ENCODE peak calls at places on chromosomes 12 and 14, in nine cellular contexts. M, X, E, V, S, Q, H, Z and O are unnamed samples.

GRCh38 chr12:94761559-94761958 is 111.2 kb upstream of the TMCC3 start:
- DNase-seq in M (no peak), X (no peak), E (no peak), V (no peak), S (peak), Q (peak), H (no peak), Z (no peak), O (peak)

GRCh38 chr14:55103005-55103640 is 25.9 kb upstream of the LGALS3 start:
- DNase-seq in M (peak), X (no peak), E (no peak), V (peak), S (peak), Q (peak), H (peak), Z (no peak), O (peak)

GRCh38 chr12:92955997-92956663 is 27.0 kb upstream of the EEA1 start:
- DNase-seq in M (no peak), X (no peak), E (no peak), V (no peak), S (peak), Q (peak), H (no peak), Z (no peak), O (no peak)

GRCh38 chr12:13536219-13536910 is 339.8 kb downstream of the EMP1 start:
- DNase-seq in M (no peak), X (peak), E (no peak), V (no peak), S (no peak), Q (no peak), H (no peak), Z (peak), O (no peak)

GRCh38 chr12:82858534-82858917 is 171.8 kb downstream of the TMTC2 start:
- DNase-seq in M (no peak), X (no peak), E (no peak), V (no peak), S (no peak), Q (no peak), H (no peak), Z (no peak), O (no peak)

GRCh38 chr14:65555358-65555757 is 142.8 kb downstream of the FUT8 start:
- DNase-seq in M (no peak), X (no peak), E (no peak), V (no peak), S (no peak), Q (no peak), H (no peak), Z (no peak), O (no peak)

GRCh38 chr12:117671734-117672133 is 297.1 kb downstream of the KSR2 start:
- DNase-seq in M (peak), X (peak), E (peak), V (no peak), S (peak), Q (peak), H (no peak), Z (peak), O (no peak)

GRCh38 chr12:12520278-12520677 is 42.4 kb downstream of the DUSP16 start:
- DNase-seq in M (no peak), X (no peak), E (no peak), V (no peak), S (no peak), Q (no peak), H (no peak), Z (no peak), O (peak)

GRCh38 chr14:74571441-74571841 is 40.6 kb downstream of the LTBP2 start:
- DNase-seq in M (no peak), X (no peak), E (no peak), V (no peak), S (peak), Q (peak), H (no peak), Z (no peak), O (no peak)

GRCh38 chr14:56474419-56475022 is 105.1 kb upstream of the TMEM260 start:
- DNase-seq in M (peak), X (peak), E (peak), V (no peak), S (peak), Q (peak), H (peak), Z (peak), O (peak)

GRCh38 chr12:29073631-29074239 is 75.3 kb upstream of the FAR2 start:
- DNase-seq in M (peak), X (peak), E (peak), V (no peak), S (peak), Q (peak), H (peak), Z (no peak), O (peak)

GRCh38 chr12:99706736-99707473 is 59.4 kb downstream of the GARIN6 start:
- DNase-seq in M (peak), X (no peak), E (no peak), V (no peak), S (no peak), Q (no peak), H (no peak), Z (no peak), O (no peak)

GRCh38 chr12:102740157-102741032 is 176.6 kb downstream of the PAH start:
- DNase-seq in M (peak), X (peak), E (peak), V (no peak), S (peak), Q (peak), H (no peak), Z (no peak), O (peak)

GRCh38 chr12:13197526-13198141 is 1.1 kb downstream of the EMP1 start:
- DNase-seq in M (no peak), X (peak), E (no peak), V (no peak), S (peak), Q (peak), H (no peak), Z (no peak), O (no peak)

GRCh38 chr14:69299286-69300035 is 39.5 kb downstream of the GALNT16 start:
- DNase-seq in M (no peak), X (no peak), E (peak), V (no peak), S (peak), Q (no peak), H (no peak), Z (no peak), O (no peak)

GRCh38 chr14:95354834-95355233 is 35.1 kb upstream of the CLMN start:
- DNase-seq in M (no peak), X (no peak), E (no peak), V (no peak), S (no peak), Q (no peak), H (no peak), Z (no peak), O (no peak)

GRCh38 chr12:122162976-122163375 is 11.0 kb downstream of the IL31 start:
- DNase-seq in M (no peak), X (no peak), E (no peak), V (no peak), S (no peak), Q (no peak), H (no peak), Z (no peak), O (no peak)

GRCh38 chr14:74567646-74568379 is 44.2 kb downstream of the LTBP2 start:
- DNase-seq in M (no peak), X (no peak), E (no peak), V (no peak), S (no peak), Q (no peak), H (no peak), Z (no peak), O (no peak)

GRCh38 chr12:118175823-118176447 is 40.0 kb downstream of the PEBP1 start:
- DNase-seq in M (no peak), X (peak), E (no peak), V (no peak), S (no peak), Q (no peak), H (no peak), Z (peak), O (peak)

GRCh38 chr12:26058818-26059217 is 66.0 kb downstream of the BHLHE41 start:
- DNase-seq in M (no peak), X (no peak), E (no peak), V (no peak), S (no peak), Q (no peak), H (no peak), Z (no peak), O (no peak)

GRCh38 chr14:70282666-70283065 is 76.8 kb downstream of the COX16 start:
- DNase-seq in M (no peak), X (no peak), E (no peak), V (no peak), S (no peak), Q (no peak), H (no peak), Z (no peak), O (no peak)

GRCh38 chr14:44589180-44589579 is 82.1 kb upstream of the FSCB start:
- DNase-seq in M (no peak), X (no peak), E (no peak), V (no peak), S (no peak), Q (no peak), H (no peak), Z (no peak), O (no peak)

GRCh38 chr12:9244894-9245293 is 36.7 kb upstream of the PZP start:
- DNase-seq in M (no peak), X (no peak), E (no peak), V (peak), S (peak), Q (no peak), H (peak), Z (peak), O (no peak)

GRCh38 chr12:27615331-27615891 is 80.8 kb upstream of the REP15 start:
- DNase-seq in M (no peak), X (no peak), E (no peak), V (no peak), S (peak), Q (peak), H (no peak), Z (no peak), O (no peak)

GRCh38 chr12:1481919-1482318 is 112.5 kb downstream of the FBXL14 start:
- DNase-seq in M (no peak), X (no peak), E (no peak), V (no peak), S (no peak), Q (no peak), H (no peak), Z (no peak), O (no peak)

GRCh38 chr14:97841762-97842161 is 1044.6 kb downstream of the VRK1 start:
- DNase-seq in M (no peak), X (no peak), E (no peak), V (no peak), S (no peak), Q (no peak), H (no peak), Z (no peak), O (no peak)

GRCh38 chr12:59181378-59181777 is 261.1 kb upstream of the LRIG3 start:
- DNase-seq in M (no peak), X (no peak), E (no peak), V (no peak), S (no peak), Q (no peak), H (no peak), Z (no peak), O (no peak)

GRCh38 chr14:68653108-68653507 is 139.8 kb downstream of the ZFP36L1 start:
- DNase-seq in M (no peak), X (no peak), E (no peak), V (no peak), S (no peak), Q (no peak), H (no peak), Z (no peak), O (no peak)

GRCh38 chr12:93563807-93564538 is 8.5 kb upstream of the SOCS2 start:
- DNase-seq in M (peak), X (no peak), E (peak), V (no peak), S (peak), Q (peak), H (no peak), Z (no peak), O (no peak)

GRCh38 chr14:49770212-49770817 is 2.4 kb downstream of the KLHDC2 start:
- DNase-seq in M (no peak), X (no peak), E (no peak), V (no peak), S (peak), Q (peak), H (no peak), Z (no peak), O (no peak)

GRCh38 chr12:1934068-1934467 is 15.6 kb upstream of the CACNA2D4 start:
- DNase-seq in M (no peak), X (no peak), E (no peak), V (no peak), S (no peak), Q (no peak), H (no peak), Z (no peak), O (no peak)

GRCh38 chr12:48004941-48005749 is 869 bp upstream of the COL2A1 start:
- DNase-seq in M (no peak), X (no peak), E (no peak), V (no peak), S (no peak), Q (no peak), H (no peak), Z (no peak), O (no peak)

GRCh38 chr12:2376855-2377657 is 324.3 kb downstream of the CACNA1C start:
- DNase-seq in M (no peak), X (no peak), E (no peak), V (no peak), S (no peak), Q (no peak), H (no peak), Z (no peak), O (no peak)